ENCODE peak calls at places on chromosomes 5 and 9, in four cellular contexts. H is cardiac fibroblast; R is activated T-cell treated with anti-CD3 and anti-CD28 coated beads, Interleukin-2, amount 50 U/mL, for 4 hours; S is activated gamma-delta T cell treated with anti-CD3 and anti-CD28 coated beads, Interleukin-2, amount 50 U/mL, for 16 hours. J is an unnamed sample.

GRCh38 chr5:80689627-80690026 is 34.8 kb upstream of the DHFR start:
- DNase-seq in H (no peak), R (no peak), S (no peak), J (no peak)

GRCh38 chr9:93625000-93625399 is 48.6 kb downstream of the PHF2 start:
- DNase-seq in H (no peak), R (no peak), S (no peak), J (no peak)

GRCh38 chr5:1057841-1058548 is 49.4 kb downstream of the NKD2 start:
- DNase-seq in H (no peak), R (no peak), S (no peak), J (peak)

GRCh38 chr5:96829336-96829735 is 21.6 kb upstream of the ERAP1 start:
- DNase-seq in H (no peak), R (no peak), S (no peak), J (no peak)

GRCh38 chr5:174204914-174205313 is 159.4 kb downstream of the NSG2 start:
- DNase-seq in H (no peak), R (no peak), S (no peak), J (no peak)

GRCh38 chr5:116133281-116133680 is 48.5 kb downstream of the COMMD10 start:
- DNase-seq in H (no peak), R (no peak), S (no peak), J (no peak)

GRCh38 chr5:57368010-57368409 is 114.6 kb downstream of the ACTBL2 start:
- DNase-seq in H (no peak), R (no peak), S (no peak), J (no peak)

GRCh38 chr5:111748304-111748763 is 8.7 kb downstream of the NREP start:
- DNase-seq in H (peak), R (no peak), S (no peak), J (no peak)

GRCh38 chr5:177427919-177428573 is 1.6 kb downstream of the GRK6 start:
- DNase-seq in H (no peak), R (no peak), S (no peak), J (no peak)

GRCh38 chr5:88298425-88298824 is 29.8 kb upstream of the TMEM161B start:
- DNase-seq in H (peak), R (no peak), S (no peak), J (no peak)

GRCh38 chr9:88737876-88738275 is 202.9 kb downstream of the NXNL2 start:
- DNase-seq in H (peak), R (no peak), S (no peak), J (no peak)